ENCODE peak calls at places on chromosomes 5 and 9, in nine cellular contexts. T, B, H, E, F, D, V, O and R are unnamed samples.

GRCh38 chr5:5573798-5574380 is 151.4 kb downstream of the ICE1 start:
- DNase-seq in V (no peak), F (no peak), D (no peak), T (no peak), E (no peak), H (no peak), B (no peak), O (no peak), R (no peak)

GRCh38 chr9:9913276-9913832 is 699.4 kb downstream of the PTPRD start:
- DNase-seq in E (no peak), O (peak), H (no peak), T (no peak), F (no peak), B (no peak), D (no peak), V (no peak), R (no peak)

GRCh38 chr9:87554976-87555375 is 57.3 kb downstream of the DAPK1 start:
- DNase-seq in V (no peak), O (no peak), F (no peak), E (no peak), T (no peak), H (no peak), D (no peak), B (no peak), R (no peak)

GRCh38 chr5:14032944-14033343 is 88.5 kb upstream of the DNAH5 start:
- DNase-seq in F (no peak), T (no peak), O (no peak), B (no peak), D (no peak), V (no peak), H (no peak), E (no peak), R (no peak)

GRCh38 chr9:135332516-135332915 is 147.1 kb upstream of the PPP1R26 start:
- DNase-seq in H (no peak), V (no peak), E (no peak), D (no peak), T (no peak), O (no peak), B (no peak), F (no peak), R (no peak)

GRCh38 chr9:136012651-136013050 is 51.5 kb upstream of the UBAC1 start:
- DNase-seq in F (peak), D (no peak), V (no peak), T (no peak), E (no peak), H (peak), B (peak), O (no peak), R (peak)

GRCh38 chr5:40227927-40228326 is 451.8 kb upstream of the PTGER4 start:
- DNase-seq in F (no peak), E (no peak), H (no peak), B (no peak), O (no peak), T (no peak), V (no peak), D (no peak), R (no peak)

GRCh38 chr5:161400583-161400982 is 145.9 kb downstream of the GABRB2 start:
- DNase-seq in F (no peak), E (no peak), B (no peak), H (no peak), D (no peak), V (no peak), O (no peak), T (no peak), R (no peak)

GRCh38 chr9:16613605-16614004 is 256.9 kb downstream of the BNC2 start:
- DNase-seq in F (no peak), T (no peak), E (no peak), O (no peak), H (no peak), V (no peak), B (no peak), D (no peak), R (no peak)

GRCh38 chr9:84697494-84698114 is 28.1 kb downstream of the NTRK2 start:
- DNase-seq in O (peak), B (peak), D (peak), H (peak), V (peak), E (no peak), T (peak), F (peak), R (peak)

GRCh38 chr9:94887721-94888120 is 161.2 kb downstream of the AOPEP start:
- DNase-seq in V (no peak), D (no peak), H (no peak), F (no peak), T (no peak), E (no peak), O (no peak), B (no peak), R (no peak)

GRCh38 chr5:129856325-129856724 is 47.9 kb upstream of the CHSY3 start:
- DNase-seq in O (no peak), B (no peak), H (no peak), V (no peak), D (no peak), F (no peak), T (no peak), E (no peak), R (no peak)

GRCh38 chr5:129857124-129857523 is 47.1 kb upstream of the CHSY3 start:
- DNase-seq in D (no peak), O (no peak), B (no peak), H (no peak), T (no peak), F (peak), V (no peak), E (no peak), R (no peak)

GRCh38 chr5:129853588-129853987 is 50.7 kb upstream of the CHSY3 start:
- DNase-seq in D (no peak), F (no peak), V (no peak), O (no peak), B (no peak), E (no peak), H (no peak), T (no peak), R (no peak)

GRCh38 chr5:129852747-129853352 is 51.4 kb upstream of the CHSY3 start:
- DNase-seq in B (peak), D (peak), V (peak), H (peak), O (peak), T (peak), E (peak), F (peak), R (peak)

GRCh38 chr5:129858126-129858675 is 46.1 kb upstream of the CHSY3 start:
- DNase-seq in E (no peak), F (no peak), V (no peak), T (no peak), H (no peak), O (no peak), D (no peak), B (no peak), R (no peak)
- H3K27ac ChIP-seq in E (no peak), F (no peak), V (no peak), T (no peak), H (no peak), O (no peak), D (no peak), B (no peak), R (no peak)

DNA sequence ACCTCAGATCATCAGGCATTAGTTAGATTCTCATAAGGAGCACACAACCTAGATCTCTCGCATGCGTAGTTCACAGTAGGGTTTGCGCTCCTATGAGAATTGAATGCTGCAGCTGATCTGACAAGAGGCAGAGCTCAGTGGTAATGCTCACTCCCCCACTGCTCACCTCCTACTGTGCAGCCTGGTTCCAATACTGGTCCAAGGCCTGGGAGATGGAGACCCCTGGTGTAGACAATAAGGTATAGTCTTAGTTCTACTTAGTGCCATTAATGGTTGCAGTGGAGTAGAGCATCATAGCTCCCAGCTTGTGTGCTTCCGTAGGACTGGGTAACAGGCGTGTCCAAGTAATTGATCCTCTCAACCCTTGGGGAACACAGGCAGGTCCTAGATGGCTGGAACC is 70.4 kb upstream of the ANKRD55 start:
- DNase-seq in F (no peak), E (no peak), D (no peak), H (no peak), B (no peak), V (no peak), T (no peak), O (no peak), R (no peak)
- TF ChIP-seq CTCF in F (no peak), E (no peak), D (no peak), H (no peak), B (no peak), V (no peak), T (no peak), O (peak), R (no peak)

GRCh38 chr5:67879619-67880357 is 335.8 kb upstream of the PIK3R1 start:
- DNase-seq in H (no peak), V (peak), F (peak), O (peak), T (no peak), B (no peak), E (no peak), D (no peak), R (no peak)
- H3K27ac ChIP-seq in H (no peak), V (peak), F (no peak), O (no peak), T (no peak), B (no peak), E (no peak), D (no peak), R (peak)

GRCh38 chr9:61634192-61634591 is 444.4 kb downstream of the SPATA31A7 start:
- DNase-seq in F (no peak), D (no peak), E (no peak), V (no peak), O (no peak), H (no peak), B (no peak), T (no peak), R (no peak)
- TF ChIP-seq CTCF in F (no peak), D (no peak), E (no peak), V (no peak), O (no peak), H (no peak), B (no peak), T (no peak), R (no peak)

GRCh38 chr9:35277171-35277520 is 115.3 kb downstream of the UNC13B start:
- DNase-seq in E (no peak), B (no peak), H (no peak), F (peak), D (no peak), O (no peak), V (no peak), T (no peak), R (no peak)
- H3K27ac ChIP-seq in E (no peak), B (peak), H (no peak), F (peak), D (no peak), O (no peak), V (no peak), T (no peak), R (no peak)